ENCODE peak calls at places on chromosomes 3 and 15, in seven cellular contexts. P is stimulated activated CD8-positive, alpha-beta memory T cell treated with anti-CD3 and anti-CD28 coated beads, Interleukin-2, amount 100 ng/mL, for 48 hours; E is neuronal stem cell; F is SW 1271; U is stimulated activated CD4-positive, alpha-beta T cell treated with anti-CD3 and anti-CD28 coated beads, Interleukin-2, amount 100 ng/mL, for 24 hours; W is activated gamma-delta T cell; B is osteocyte. S is an unnamed sample.

GRCh38 chr3:196175116-196175625 is 36.0 kb downstream of the ZDHHC19 start:
- DNase-seq in P (no peak), E (no peak), F (no peak), U (no peak), W (no peak), B (no peak), S (no peak)

GRCh38 chr15:60379466-60380274 is 18.1 kb downstream of the ANXA2 start:
- DNase-seq in P (no peak), E (no peak), F (peak; percentile 96), U (no peak), W (no peak), B (no peak), S (no peak)

GRCh38 chr3:154252759-154253638 is 71.3 kb downstream of the DHX36 start:
- DNase-seq in P (peak; percentile 51), E (peak; percentile 80), F (peak; percentile 53), U (peak; percentile 81), W (no peak), B (peak; percentile 95), S (peak; percentile 78)

GRCh38 chr3:9552252-9552999 is 1.2 kb downstream of the LHFPL4 start:
- DNase-seq in P (peak; percentile 6), E (peak; percentile 81), F (no peak), U (peak; percentile 52), W (no peak), B (peak; percentile 56), S (no peak)

GRCh38 chr3:183636221-183637105 is 1.0 kb downstream of the KLHL24 start:
- DNase-seq in P (peak; percentile 84), E (peak; percentile 93), F (peak; percentile 97), U (peak; percentile 92), W (peak; percentile 77), B (peak; percentile 95), S (peak; percentile 99)

GRCh38 chr3:52310861-52311566 is 5.1 kb upstream of the DNAH1 start:
- DNase-seq in P (peak; percentile 49), E (no peak), F (no peak), U (peak; percentile 36), W (peak; percentile 30), B (no peak), S (no peak)

GRCh38 chr3:3689601-3690375 is 109.4 kb upstream of the LRRN1 start:
- DNase-seq in P (no peak), E (no peak), F (no peak), U (no peak), W (no peak), B (no peak), S (no peak)

GRCh38 chr3:128487813-128488635 is 5.0 kb downstream of the GATA2 start:
- DNase-seq in P (peak; percentile 35), E (no peak), F (peak; percentile 84), U (peak; percentile 63), W (no peak), B (peak; percentile 91), S (no peak)

GRCh38 chr3:146065573-146066006 is 95.4 kb downstream of the PLOD2 start:
- DNase-seq in P (no peak), E (peak; percentile 44), F (peak; percentile 43), U (no peak), W (no peak), B (no peak), S (peak; percentile 14)

GRCh38 chr3:11155341-11156025 is 1.2 kb downstream of the HRH1 start:
- DNase-seq in P (no peak), E (peak; percentile 52), F (peak; percentile 88), U (peak; percentile 48), W (no peak), B (peak; percentile 91), S (no peak)

GRCh38 chr15:46127361-46127874 is 492.6 kb downstream of the SQOR start:
- DNase-seq in P (no peak), E (no peak), F (no peak), U (no peak), W (no peak), B (no peak), S (no peak)

GRCh38 chr3:152885066-152885465 is 50.1 kb downstream of the P2RY1 start:
- DNase-seq in P (no peak), E (no peak), F (no peak), U (no peak), W (no peak), B (no peak), S (no peak)

GRCh38 chr15:49990835-49991540 is 128.0 kb downstream of the ATP8B4 start:
- DNase-seq in P (no peak), E (no peak), F (no peak), U (no peak), W (no peak), B (no peak), S (no peak)